ENCODE peak calls at places on chromosomes 12 and 14, in four cellular contexts. One of them, this sample, is unnamed.

GRCh38 chr12:131608740-131609665 is 101.9 kb upstream of the SFSWAP start:
- DNase-seq in Calu3: peak
- DNase-seq in mucosa of descending colon: no peak
- DNase-seq in upper lobe of left lung: peak
- DNase-seq in this sample: peak

GRCh38 chr12:121800694-121801600 is 2.9 kb upstream of the SETD1B start:
- DNase-seq in Calu3: peak
- DNase-seq in mucosa of descending colon: peak
- DNase-seq in upper lobe of left lung: peak
- DNase-seq in this sample: peak

GRCh38 chr14:63923422-63923752 is 70.6 kb downstream of the SYNE2 start:
- DNase-seq in Calu3: no peak
- DNase-seq in mucosa of descending colon: no peak
- DNase-seq in upper lobe of left lung: no peak
- DNase-seq in this sample: no peak

GRCh38 chr12:32502693-32503510 is 103.5 kb downstream of the FGD4 start:
- DNase-seq in Calu3: peak
- DNase-seq in mucosa of descending colon: no peak
- DNase-seq in upper lobe of left lung: no peak
- DNase-seq in this sample: no peak

GRCh38 chr14:95303107-95303506 is 16.6 kb downstream of the CLMN start:
- DNase-seq in Calu3: no peak
- DNase-seq in mucosa of descending colon: no peak
- DNase-seq in upper lobe of left lung: no peak
- DNase-seq in this sample: no peak

GRCh38 chr12:6613015-6613775 is 6.0 kb upstream of the CHD4 start:
- DNase-seq in Calu3: peak
- DNase-seq in mucosa of descending colon: peak
- DNase-seq in upper lobe of left lung: no peak
- DNase-seq in this sample: no peak

GRCh38 chr12:109910254-109910968 is 10.3 kb downstream of the TCHP start:
- DNase-seq in Calu3: no peak
- DNase-seq in mucosa of descending colon: no peak
- DNase-seq in upper lobe of left lung: no peak
- DNase-seq in this sample: no peak

GRCh38 chr14:77760381-77761204 is at the start of gene SNW1:
- DNase-seq in Calu3: peak
- DNase-seq in mucosa of descending colon: peak
- DNase-seq in upper lobe of left lung: peak
- DNase-seq in this sample: peak

GRCh38 chr12:52495385-52495784 is 2.3 kb upstream of the KRT6A start:
- DNase-seq in Calu3: no peak
- DNase-seq in mucosa of descending colon: no peak
- DNase-seq in upper lobe of left lung: no peak
- DNase-seq in this sample: peak

GRCh38 chr12:96034631-96035282 is 630 bp downstream of the LTA4H start:
- DNase-seq in Calu3: peak
- DNase-seq in mucosa of descending colon: peak
- DNase-seq in upper lobe of left lung: no peak
- DNase-seq in this sample: no peak